ENCODE peak calls at places on chromosome 1, in four cellular contexts. One of them, this sample, is unnamed.
A peak's percentile ranks its signal among the peaks of the same experiment; 100 is the strongest.

GRCh38 chr1:214414691-214415090 is 133.7 kb downstream of the SMYD2 start:
- DNase-seq in GM12878: no peak
- DNase-seq in K562: no peak
- DNase-seq in HepG2: peak; percentile 78
- DNase-seq in this sample: no peak

GRCh38 chr1:25031601-25031965 is 101.5 kb upstream of the RUNX3 start:
- DNase-seq in GM12878: no peak
- DNase-seq in K562: no peak
- DNase-seq in HepG2: no peak
- DNase-seq in this sample: no peak

GRCh38 chr1:44801491-44802305 is 1.5 kb downstream of the PLK3 start:
- DNase-seq in GM12878: no peak
- DNase-seq in K562: peak; percentile 64
- DNase-seq in HepG2: no peak
- DNase-seq in this sample: no peak

GRCh38 chr1:198125995-198126758 is 30.6 kb upstream of the NEK7 start:
- DNase-seq in GM12878: no peak
- DNase-seq in K562: no peak
- DNase-seq in HepG2: peak; percentile 25
- DNase-seq in this sample: no peak

GRCh38 chr1:40421694-40422384 is 28.4 kb upstream of the ZFP69B start:
- DNase-seq in GM12878: no peak
- DNase-seq in K562: no peak
- DNase-seq in HepG2: peak; percentile 99
- DNase-seq in this sample: no peak

GRCh38 chr1:86774305-86775304 is 70.2 kb downstream of the SH3GLB1 start:
- DNase-seq in GM12878: peak; percentile 66
- DNase-seq in K562: peak; percentile 87
- DNase-seq in HepG2: peak; percentile 100
- DNase-seq in this sample: no peak

GRCh38 chr1:247228133-247228532 is 27.7 kb upstream of the VN1R5 start:
- DNase-seq in GM12878: no peak
- DNase-seq in K562: peak; percentile 59
- DNase-seq in HepG2: no peak
- DNase-seq in this sample: no peak

GRCh38 chr1:39076127-39076798 is 50.1 kb downstream of the NDUFS5 start:
- DNase-seq in GM12878: no peak
- DNase-seq in K562: peak; percentile 47
- DNase-seq in HepG2: peak; percentile 81
- DNase-seq in this sample: no peak

GRCh38 chr1:118177998-118178397 is 7.0 kb downstream of the SPAG17 start:
- DNase-seq in GM12878: no peak
- DNase-seq in K562: no peak
- DNase-seq in HepG2: no peak
- DNase-seq in this sample: no peak

GRCh38 chr1:11653101-11653601 is 1.1 kb downstream of the FBXO2 start:
- DNase-seq in GM12878: no peak
- DNase-seq in K562: peak; percentile 41
- DNase-seq in HepG2: peak; percentile 93
- DNase-seq in this sample: peak; percentile 55

GRCh38 chr1:35603468-35603867 is 30.4 kb downstream of the TFAP2E start:
- DNase-seq in GM12878: no peak
- DNase-seq in K562: no peak
- DNase-seq in HepG2: no peak
- DNase-seq in this sample: no peak

GRCh38 chr1:40783001-40783905 is at the start of gene KCNQ4:
- DNase-seq in GM12878: no peak
- DNase-seq in K562: peak; percentile 79
- DNase-seq in HepG2: no peak
- DNase-seq in this sample: peak; percentile 68

GRCh38 chr1:220432408-220432807 is 95.5 kb upstream of the MARK1 start:
- DNase-seq in GM12878: no peak
- DNase-seq in K562: no peak
- DNase-seq in HepG2: no peak
- DNase-seq in this sample: no peak

GRCh38 chr1:192805832-192806323 is 3.0 kb upstream of the RGS2 start:
- DNase-seq in GM12878: no peak
- DNase-seq in K562: peak; percentile 66
- DNase-seq in HepG2: peak; percentile 68
- DNase-seq in this sample: no peak

GRCh38 chr1:162543228-162543627 is 18.3 kb upstream of the UAP1 start:
- DNase-seq in GM12878: no peak
- DNase-seq in K562: no peak
- DNase-seq in HepG2: no peak
- DNase-seq in this sample: no peak

GRCh38 chr1:63877816-63878215 is 104.0 kb downstream of the ROR1 start:
- DNase-seq in GM12878: no peak
- DNase-seq in K562: no peak
- DNase-seq in HepG2: no peak
- DNase-seq in this sample: no peak

GRCh38 chr1:159922499-159923202 is 2.7 kb downstream of the TAGLN2 start:
- DNase-seq in GM12878: no peak
- DNase-seq in K562: peak; percentile 39
- DNase-seq in HepG2: no peak
- DNase-seq in this sample: no peak

GRCh38 chr1:59076612-59077011 is 220.3 kb upstream of the FGGY start:
- DNase-seq in GM12878: no peak
- DNase-seq in K562: peak; percentile 66
- DNase-seq in HepG2: no peak
- DNase-seq in this sample: no peak

GRCh38 chr1:175511496-175511895 is 231.9 kb downstream of the TNR start:
- DNase-seq in GM12878: no peak
- DNase-seq in K562: no peak
- DNase-seq in HepG2: no peak
- DNase-seq in this sample: no peak
- TF ChIP-seq CREB1 in GM12878: no peak
- TF ChIP-seq CREB1 in K562: no peak
- TF ChIP-seq CREB1 in HepG2: no peak
- TF ChIP-seq CREB1 in this sample: no peak

DNA sequence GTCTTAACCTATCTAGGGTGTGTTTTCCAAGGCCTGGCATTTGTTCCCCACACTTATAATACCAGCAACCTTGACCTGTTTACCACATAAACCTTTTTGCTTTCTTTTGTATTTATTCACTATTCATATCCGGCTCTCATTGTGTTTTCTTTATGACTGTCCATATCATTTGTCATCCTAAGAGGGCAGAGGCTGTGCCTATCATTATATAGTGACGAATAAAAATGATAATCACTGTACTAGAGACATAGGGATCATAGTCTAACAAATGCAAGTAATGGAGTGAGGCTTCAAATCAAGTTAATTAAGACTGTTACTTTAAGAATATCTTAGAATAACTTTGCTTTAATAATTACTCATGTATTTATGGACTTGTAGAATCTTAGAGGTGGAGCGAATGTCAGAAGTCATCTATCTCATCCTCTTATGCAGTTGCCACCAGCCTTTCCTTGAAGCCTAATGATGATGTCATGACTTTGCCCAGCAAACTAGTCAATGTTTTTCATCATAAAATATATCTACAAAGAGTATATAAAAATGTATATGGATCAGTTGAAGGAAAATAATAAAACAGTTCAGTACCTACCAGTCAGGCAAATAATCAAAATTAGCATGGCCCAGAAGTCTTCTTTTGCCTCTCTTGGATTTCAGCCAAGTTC is 4.7 kb upstream of the ETV3 start:
- DNase-seq in GM12878: no peak
- DNase-seq in K562: no peak
- DNase-seq in HepG2: no peak
- DNase-seq in this sample: no peak
- TF ChIP-seq ETV6 in GM12878: no peak
- TF ChIP-seq ETV6 in K562: no peak
- TF ChIP-seq ETV6 in HepG2: no peak
- TF ChIP-seq ETV6 in this sample: no peak

GRCh38 chr1:110048240-110048639 is 13.8 kb downstream of the STRIP1 start:
- DNase-seq in GM12878: no peak
- DNase-seq in K562: no peak
- DNase-seq in HepG2: no peak
- DNase-seq in this sample: no peak

GRCh38 chr1:110050602-110051261 is 16.3 kb downstream of the STRIP1 start:
- DNase-seq in GM12878: no peak
- DNase-seq in K562: no peak
- DNase-seq in HepG2: no peak
- DNase-seq in this sample: no peak

GRCh38 chr1:110049801-110050601 is 15.6 kb downstream of the STRIP1 start:
- DNase-seq in GM12878: no peak
- DNase-seq in K562: no peak
- DNase-seq in HepG2: no peak
- DNase-seq in this sample: no peak

GRCh38 chr1:110047463-110047862 is 13.0 kb downstream of the STRIP1 start:
- DNase-seq in GM12878: no peak
- DNase-seq in K562: no peak
- DNase-seq in HepG2: no peak
- DNase-seq in this sample: no peak

DNA sequence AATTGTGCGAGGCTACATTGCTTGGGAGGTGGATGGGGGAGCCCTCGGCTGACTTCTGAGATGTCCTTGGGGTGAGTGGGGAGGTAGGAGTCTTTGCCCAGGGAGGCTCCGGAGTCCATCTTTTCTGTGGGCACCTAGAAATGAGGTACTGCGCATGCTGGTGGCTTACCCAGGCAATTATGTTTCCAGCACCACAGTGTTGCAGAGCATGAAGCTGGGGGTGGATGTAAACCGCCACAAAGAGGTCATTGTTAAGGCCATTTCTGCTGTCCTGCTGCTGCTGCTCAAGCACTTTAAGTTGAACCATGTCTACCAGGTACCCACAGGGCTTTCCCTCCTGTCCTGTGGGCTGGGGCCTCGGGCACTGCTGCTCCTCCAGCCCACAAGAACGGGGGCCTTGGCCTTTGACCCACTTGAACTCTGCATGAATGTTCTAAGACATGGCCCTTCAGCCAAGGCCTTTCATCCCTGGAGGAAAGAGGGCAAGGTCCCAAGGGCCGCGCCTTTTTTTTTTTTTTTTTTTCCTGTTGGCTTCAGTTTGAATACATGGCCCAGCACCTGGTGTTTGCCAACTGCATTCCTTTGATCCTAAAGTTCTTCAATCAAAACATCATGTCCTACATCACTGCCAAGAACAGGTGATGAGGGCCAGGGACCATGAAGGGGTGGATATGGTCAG is 14.6 kb downstream of the STRIP1 start:
- DNase-seq in GM12878: no peak
- DNase-seq in K562: no peak
- DNase-seq in HepG2: peak; percentile 10
- DNase-seq in this sample: no peak
- TF ChIP-seq SP1 in GM12878: no peak
- TF ChIP-seq SP1 in K562: no peak
- TF ChIP-seq SP1 in HepG2: no peak
- TF ChIP-seq SP1 in this sample: no peak

DNA sequence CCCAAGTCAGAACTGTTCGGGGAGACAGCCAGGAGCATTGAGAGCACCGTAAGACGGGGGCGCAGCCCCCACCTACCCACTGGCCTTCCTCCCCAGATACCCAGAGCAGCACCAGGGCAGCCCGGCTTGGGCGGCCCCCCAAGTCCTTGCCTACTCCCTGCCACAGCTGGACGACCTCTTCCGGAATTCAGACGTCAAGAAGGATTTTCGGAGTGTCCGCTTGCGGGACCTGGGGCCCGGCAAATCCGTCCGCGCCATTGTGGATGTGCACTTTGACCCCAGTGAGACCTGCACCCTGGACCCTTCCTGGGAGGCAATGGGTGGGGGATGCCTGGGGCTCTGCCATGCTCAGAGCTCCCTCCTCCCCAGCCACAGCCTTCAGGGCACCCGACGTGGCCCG is 26.7 kb downstream of the RNF223 start:
- DNase-seq in GM12878: no peak
- DNase-seq in K562: no peak
- DNase-seq in HepG2: no peak
- DNase-seq in this sample: no peak
- TF ChIP-seq CREB1 in GM12878: no peak
- TF ChIP-seq CREB1 in K562: no peak
- TF ChIP-seq CREB1 in HepG2: no peak
- TF ChIP-seq CREB1 in this sample: no peak

GRCh38 chr1:178411756-178412399 is 84.9 kb downstream of the CLEC20A start:
- DNase-seq in GM12878: no peak
- DNase-seq in K562: no peak
- DNase-seq in HepG2: no peak
- DNase-seq in this sample: no peak

GRCh38 chr1:178418284-178418955 is 78.3 kb downstream of the CLEC20A start:
- DNase-seq in GM12878: no peak
- DNase-seq in K562: no peak
- DNase-seq in HepG2: no peak
- DNase-seq in this sample: no peak

GRCh38 chr1:178412400-178412770 is 84.4 kb downstream of the CLEC20A start:
- DNase-seq in GM12878: no peak
- DNase-seq in K562: no peak
- DNase-seq in HepG2: no peak
- DNase-seq in this sample: no peak

DNA sequence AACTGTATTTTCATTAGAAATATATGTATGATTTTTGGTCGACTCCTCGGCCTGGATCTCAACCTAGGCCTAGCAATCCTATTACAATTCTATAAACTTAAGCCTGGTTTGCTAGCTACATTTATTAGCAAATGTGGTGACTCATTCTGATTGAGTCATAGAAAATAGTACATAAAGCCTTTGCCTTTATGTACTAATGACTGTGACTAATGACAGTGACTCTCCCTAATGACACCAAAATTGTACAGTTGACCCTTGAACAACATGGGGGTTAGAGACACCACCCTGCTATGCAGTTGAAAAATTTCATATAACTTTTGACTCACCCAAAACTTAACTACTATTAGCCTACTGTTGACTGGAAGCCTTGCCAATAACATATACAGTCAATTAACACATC is 78.9 kb downstream of the CLEC20A start:
- DNase-seq in GM12878: no peak
- DNase-seq in K562: no peak
- DNase-seq in HepG2: peak; percentile 53
- DNase-seq in this sample: no peak
- TF ChIP-seq ETV6 in GM12878: no peak
- TF ChIP-seq ETV6 in K562: no peak
- TF ChIP-seq ETV6 in HepG2: no peak
- TF ChIP-seq ETV6 in this sample: no peak

GRCh38 chr1:37765937-37766664 is 1.2 kb upstream of the EPHA10 start:
- DNase-seq in GM12878: no peak
- DNase-seq in K562: peak; percentile 64
- DNase-seq in HepG2: no peak
- DNase-seq in this sample: peak; percentile 57
- TF ChIP-seq SP1 in GM12878: no peak
- TF ChIP-seq SP1 in K562: no peak
- TF ChIP-seq SP1 in HepG2: no peak
- TF ChIP-seq SP1 in this sample: peak; percentile 25